ENCODE peak calls at places on chromosomes 3 and 15, in eight cellular contexts. Y, X, B, R, H, D, K and I are unnamed samples.

GRCh38 chr3:171514466-171514865 is 54.3 kb upstream of the TNIK start:
- DNase-seq in R (no peak), B (no peak), D (no peak), H (no peak), X (no peak), K (no peak), Y (no peak), I (no peak)

GRCh38 chr15:84734794-84735479 is 13.5 kb upstream of the ZNF592 start:
- DNase-seq in B (no peak), H (no peak), R (no peak), X (no peak), Y (no peak), K (peak), D (no peak), I (no peak)

GRCh38 chr15:50828610-50829206 is 63.2 kb upstream of the SPPL2A start:
- DNase-seq in D (no peak), X (peak), Y (no peak), H (peak), K (no peak), R (peak), B (no peak), I (no peak)

GRCh38 chr15:40968290-40969085 is 15.2 kb downstream of the CHAC1 start:
- DNase-seq in X (no peak), K (no peak), R (no peak), D (no peak), H (peak), Y (no peak), B (no peak), I (no peak)

GRCh38 chr3:197878427-197878826 is 71.6 kb upstream of the RPL35A start:
- DNase-seq in D (no peak), B (no peak), R (no peak), Y (no peak), K (no peak), H (no peak), X (no peak), I (no peak)

GRCh38 chr3:182711261-182711683 is 82.0 kb upstream of the ATP11B start:
- DNase-seq in K (no peak), D (no peak), Y (no peak), H (no peak), X (no peak), B (no peak), R (no peak), I (no peak)

GRCh38 chr15:93566777-93567176 is 477.8 kb upstream of the RGMA start:
- DNase-seq in R (no peak), Y (no peak), X (peak), H (no peak), K (no peak), D (no peak), B (no peak), I (no peak)

GRCh38 chr3:8867646-8868045 is 95.6 kb downstream of the RAD18 start:
- DNase-seq in Y (no peak), R (no peak), X (no peak), D (no peak), K (no peak), H (no peak), B (no peak), I (no peak)

GRCh38 chr15:69568621-69569020 is 116.0 kb downstream of the RPLP1 start:
- DNase-seq in R (no peak), D (no peak), X (peak), B (no peak), Y (no peak), H (no peak), K (no peak), I (no peak)

GRCh38 chr15:51647128-51647562 is 24.6 kb upstream of the DMXL2 start:
- DNase-seq in Y (no peak), H (no peak), D (peak), X (peak), B (no peak), K (peak), R (no peak), I (no peak)

GRCh38 chr15:39140060-39140604 is 440.7 kb upstream of the THBS1 start:
- DNase-seq in K (no peak), X (no peak), Y (no peak), R (no peak), H (no peak), B (no peak), D (no peak), I (no peak)

GRCh38 chr3:42080452-42080872 is 10.7 kb upstream of the TRAK1 start:
- DNase-seq in Y (no peak), X (peak), K (no peak), H (no peak), B (no peak), D (no peak), R (no peak), I (peak)

GRCh38 chr3:36201546-36201945 is 178.8 kb upstream of the STAC start:
- DNase-seq in Y (no peak), K (no peak), B (no peak), H (no peak), X (no peak), R (no peak), D (no peak), I (no peak)

GRCh38 chr15:35208353-35208752 is 123.3 kb upstream of the NANOGP8 start:
- DNase-seq in X (no peak), Y (no peak), H (no peak), R (no peak), K (no peak), B (no peak), D (no peak), I (no peak)

GRCh38 chr15:78418239-78418638 is 19.8 kb upstream of the IREB2 start:
- DNase-seq in B (no peak), K (no peak), D (no peak), Y (no peak), R (no peak), H (no peak), X (peak), I (no peak)

GRCh38 chr3:195905970-195906864 is 2.1 kb downstream of the TNK2 start:
- DNase-seq in H (no peak), B (no peak), K (no peak), R (no peak), Y (no peak), D (no peak), X (no peak), I (no peak)

GRCh38 chr3:53083496-53083895 is 37.6 kb upstream of the SFMBT1 start:
- DNase-seq in H (no peak), R (no peak), B (no peak), Y (peak), D (peak), K (peak), X (no peak), I (no peak)

GRCh38 chr15:84816694-84817460 is at the start of gene ALPK3:
- DNase-seq in H (peak), K (peak), Y (no peak), X (no peak), D (no peak), B (peak), R (no peak), I (no peak)

GRCh38 chr3:188122571-188123169 is 31.3 kb upstream of the LPP start:
- DNase-seq in Y (no peak), B (no peak), R (no peak), K (no peak), H (no peak), X (no peak), D (no peak), I (no peak)

GRCh38 chr15:86115138-86115801 is 35.6 kb downstream of the AGBL1 start:
- DNase-seq in K (no peak), D (no peak), H (no peak), B (no peak), Y (no peak), R (no peak), X (peak), I (no peak)

GRCh38 chr3:17412950-17413530 is 329.4 kb downstream of the TBC1D5 start:
- DNase-seq in H (peak), D (no peak), Y (no peak), B (no peak), R (no peak), K (peak), X (peak), I (no peak)

GRCh38 chr3:131432441-131432840 is 50.9 kb downstream of the NUDT16 start:
- DNase-seq in H (no peak), R (no peak), B (no peak), X (no peak), D (no peak), K (no peak), Y (no peak), I (no peak)

GRCh38 chr3:112770026-112770626 is 76.5 kb downstream of the CD200R1L start:
- DNase-seq in K (peak), R (peak), H (no peak), Y (no peak), B (no peak), D (no peak), X (peak), I (no peak)
- H3K27ac ChIP-seq in K (no peak), R (peak), H (no peak), Y (no peak), B (no peak), D (no peak), X (no peak), I (no peak)

DNA sequence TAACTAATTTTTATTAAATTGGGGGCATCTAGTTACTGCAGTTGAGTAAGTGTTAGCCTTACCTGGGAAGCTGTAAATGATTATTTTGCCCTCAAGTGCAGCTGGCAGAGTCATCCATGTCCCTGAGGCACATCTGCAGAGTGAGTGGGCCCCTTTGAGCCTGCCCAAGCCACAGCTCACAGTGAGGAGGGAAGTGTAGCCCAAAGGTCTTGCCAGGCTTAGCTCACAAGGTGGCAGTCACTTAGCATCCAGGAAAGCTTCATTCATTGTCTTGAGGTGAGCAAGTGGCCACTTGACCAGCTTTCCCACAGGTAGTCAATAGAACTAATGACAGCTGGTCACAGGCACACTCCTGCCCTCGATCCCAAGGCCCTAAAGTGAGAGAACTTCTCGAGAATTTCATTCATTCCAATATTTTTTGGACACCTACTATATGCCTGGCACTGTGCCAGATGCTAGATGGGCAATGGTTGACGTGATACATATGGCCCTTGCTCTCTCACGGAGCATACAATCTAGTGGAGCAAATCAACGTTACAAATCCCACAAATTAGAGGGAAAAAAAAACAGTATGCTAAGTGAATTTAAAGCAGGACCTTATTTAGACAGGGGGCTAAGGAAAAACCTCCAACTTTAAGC is 163.3 kb upstream of the IL12A start:
- DNase-seq in Y (no peak), H (no peak), B (no peak), D (no peak), X (no peak), K (no peak), R (no peak), I (no peak)
- H3K27ac ChIP-seq in Y (no peak), H (no peak), B (no peak), D (no peak), X (peak), K (no peak), R (no peak), I (no peak)

GRCh38 chr15:89666147-89666857 is 11.0 kb upstream of the KIF7 start:
- DNase-seq in D (no peak), B (no peak), K (no peak), H (no peak), X (no peak), R (no peak), Y (no peak), I (no peak)
- H3K27ac ChIP-seq in D (no peak), B (no peak), K (peak), H (no peak), X (peak), R (peak), Y (peak), I (peak)

GRCh38 chr3:66427352-66427751 is 73.5 kb downstream of the LRIG1 start:
- DNase-seq in B (no peak), D (no peak), K (no peak), R (no peak), H (no peak), Y (no peak), X (no peak), I (no peak)

GRCh38 chr3:66428733-66429132 is 72.1 kb downstream of the LRIG1 start:
- DNase-seq in X (peak), Y (peak), B (peak), D (no peak), K (peak), H (no peak), R (peak), I (no peak)

GRCh38 chr3:66426135-66426534 is 74.7 kb downstream of the LRIG1 start:
- DNase-seq in D (no peak), R (no peak), X (no peak), K (no peak), Y (no peak), B (no peak), H (no peak), I (no peak)

GRCh38 chr3:66425566-66425965 is 75.3 kb downstream of the LRIG1 start:
- DNase-seq in X (no peak), H (no peak), R (no peak), D (no peak), K (no peak), Y (no peak), B (no peak), I (no peak)

DNA sequence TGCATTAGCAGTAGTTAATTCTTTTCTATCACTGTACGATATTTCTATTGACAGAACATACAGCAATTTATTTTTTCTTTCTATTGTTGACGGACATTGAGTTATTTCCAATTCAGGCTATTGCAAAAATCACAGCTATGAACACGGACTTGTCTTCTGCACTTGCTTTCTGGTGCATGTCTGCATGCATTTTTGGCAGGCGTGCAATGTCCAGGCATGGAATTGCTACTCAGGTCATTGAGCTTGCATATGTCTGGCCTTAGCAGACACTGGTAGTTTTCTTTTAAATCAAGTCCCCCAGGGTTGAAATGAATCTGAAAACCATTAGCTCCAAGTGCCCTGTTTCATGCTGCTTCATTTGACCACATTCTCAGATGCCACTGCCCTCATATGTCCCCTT is 72.9 kb downstream of the LRIG1 start:
- DNase-seq in B (no peak), X (no peak), Y (no peak), R (no peak), D (no peak), K (no peak), H (no peak), I (no peak)
- H3K27ac ChIP-seq in B (peak), X (peak), Y (peak), R (peak), D (no peak), K (peak), H (no peak), I (no peak)

GRCh38 chr3:64179249-64179648 is 46.0 kb downstream of the PRICKLE2 start:
- DNase-seq in D (no peak), B (no peak), R (no peak), X (no peak), Y (no peak), K (no peak), H (no peak), I (no peak)
- H3K27ac ChIP-seq in D (no peak), B (no peak), R (no peak), X (no peak), Y (no peak), K (no peak), H (no peak), I (no peak)

GRCh38 chr15:79990997-79991334 is 20.0 kb upstream of the BCL2A1 start:
- DNase-seq in R (no peak), K (no peak), D (no peak), B (no peak), H (no peak), Y (no peak), X (no peak), I (no peak)
- H3K27ac ChIP-seq in R (no peak), K (no peak), D (no peak), B (no peak), H (no peak), Y (no peak), X (no peak), I (no peak)

DNA sequence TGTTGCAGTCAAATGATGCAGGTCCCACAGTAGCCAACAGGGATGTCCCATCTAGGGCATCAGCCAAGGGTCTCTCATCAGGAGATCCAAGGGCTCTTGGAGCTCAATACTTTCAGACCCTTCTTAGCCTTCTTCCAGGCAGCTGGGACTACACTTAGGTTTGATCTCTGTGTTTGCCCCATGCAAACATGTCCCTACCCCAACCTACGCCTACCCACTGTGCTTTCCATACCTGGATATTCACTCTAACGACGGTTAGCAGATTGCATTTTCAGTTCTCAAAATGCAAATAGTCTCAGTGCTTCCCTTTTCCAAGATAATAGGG is 837 bp upstream of the CEP70 start:
- DNase-seq in H (no peak), R (no peak), D (no peak), X (no peak), K (no peak), B (no peak), Y (no peak), I (no peak)
- H3K27ac ChIP-seq in H (no peak), R (peak), D (no peak), X (peak), K (no peak), B (peak), Y (peak), I (peak)

GRCh38 chr15:71411538-71412482 is 296.5 kb downstream of the THSD4 start:
- DNase-seq in H (no peak), R (peak), K (no peak), X (no peak), Y (no peak), D (no peak), B (no peak), I (peak)

GRCh38 chr15:71410347-71410746 is 295.1 kb downstream of the THSD4 start:
- DNase-seq in Y (no peak), K (no peak), X (no peak), R (no peak), D (no peak), H (no peak), B (no peak), I (no peak)

GRCh38 chr15:71409541-71409940 is 294.3 kb downstream of the THSD4 start:
- DNase-seq in H (no peak), D (no peak), X (no peak), R (no peak), Y (no peak), K (no peak), B (no peak), I (no peak)

GRCh38 chr15:71414778-71415177 is 299.5 kb downstream of the THSD4 start:
- DNase-seq in R (no peak), X (no peak), H (no peak), Y (no peak), D (no peak), K (no peak), B (no peak), I (no peak)

GRCh38 chr15:71413419-71413818 is 298.1 kb downstream of the THSD4 start:
- DNase-seq in X (no peak), D (no peak), H (no peak), K (no peak), Y (no peak), B (no peak), R (no peak), I (no peak)
- H3K27ac ChIP-seq in X (no peak), D (no peak), H (no peak), K (peak), Y (no peak), B (no peak), R (peak), I (peak)